ENCODE peak calls at places on chromosomes 7 and 10, in four cellular contexts. One of them, this sample, is unnamed.

GRCh38 chr7:142587578-142588191 is 161.6 kb upstream of the PRSS1 start:
- DNase-seq in BE2C: peak; percentile 19
- DNase-seq in left ventricle myocardium inferior: no peak
- DNase-seq in AG09309: peak; percentile 41
- DNase-seq in this sample: peak; percentile 54

GRCh38 chr7:50869108-50869716 is 86.5 kb upstream of the GRB10 start:
- DNase-seq in BE2C: no peak
- DNase-seq in AG09309: peak; percentile 50
- DNase-seq in left ventricle myocardium inferior: no peak
- DNase-seq in this sample: peak; percentile 57

GRCh38 chr7:138892808-138893207 is 88.4 kb downstream of the KIAA1549 start:
- DNase-seq in AG09309: no peak
- DNase-seq in left ventricle myocardium inferior: no peak
- DNase-seq in BE2C: no peak
- DNase-seq in this sample: no peak

GRCh38 chr10:1474376-1475094 is 262.8 kb downstream of the ADARB2 start:
- DNase-seq in left ventricle myocardium inferior: no peak
- DNase-seq in AG09309: no peak
- DNase-seq in BE2C: no peak
- DNase-seq in this sample: no peak

GRCh38 chr10:125054216-125054615 is 106.1 kb downstream of the CTBP2 start:
- DNase-seq in AG09309: no peak
- DNase-seq in BE2C: no peak
- DNase-seq in left ventricle myocardium inferior: no peak
- DNase-seq in this sample: no peak

GRCh38 chr10:42999385-43000020 is 77.4 kb upstream of the RET start:
- DNase-seq in AG09309: no peak
- DNase-seq in BE2C: no peak
- DNase-seq in left ventricle myocardium inferior: no peak
- DNase-seq in this sample: no peak

GRCh38 chr7:25260862-25261454 is 32.7 kb upstream of the NPVF start:
- DNase-seq in BE2C: no peak
- DNase-seq in left ventricle myocardium inferior: no peak
- DNase-seq in AG09309: peak; percentile 18
- DNase-seq in this sample: no peak

GRCh38 chr10:73262105-73262730 is 9.8 kb upstream of the MRPS16 start:
- DNase-seq in BE2C: peak; percentile 29
- DNase-seq in AG09309: peak; percentile 85
- DNase-seq in left ventricle myocardium inferior: no peak
- DNase-seq in this sample: no peak

GRCh38 chr7:138460176-138460648 is at the start of gene TRIM24:
- DNase-seq in left ventricle myocardium inferior: peak; percentile 97
- DNase-seq in BE2C: peak; percentile 98
- DNase-seq in AG09309: peak; percentile 84
- DNase-seq in this sample: no peak

GRCh38 chr7:1483536-1484505 is 20.4 kb downstream of the INTS1 start:
- DNase-seq in AG09309: no peak
- DNase-seq in left ventricle myocardium inferior: no peak
- DNase-seq in BE2C: no peak
- DNase-seq in this sample: no peak

GRCh38 chr7:20858913-20859312 is 72.2 kb upstream of the SP8 start:
- DNase-seq in BE2C: no peak
- DNase-seq in left ventricle myocardium inferior: no peak
- DNase-seq in AG09309: no peak
- DNase-seq in this sample: no peak

GRCh38 chr10:126634347-126634746 is 36.1 kb downstream of the C10orf90 start:
- DNase-seq in left ventricle myocardium inferior: no peak
- DNase-seq in BE2C: no peak
- DNase-seq in AG09309: no peak
- DNase-seq in this sample: no peak

GRCh38 chr7:143303733-143304132 is 12.2 kb upstream of the CLCN1 start:
- DNase-seq in left ventricle myocardium inferior: no peak
- DNase-seq in BE2C: no peak
- DNase-seq in AG09309: no peak
- DNase-seq in this sample: no peak

GRCh38 chr10:124088944-124089343 is 4.5 kb downstream of the CHST15 start:
- DNase-seq in left ventricle myocardium inferior: no peak
- DNase-seq in BE2C: no peak
- DNase-seq in AG09309: no peak
- DNase-seq in this sample: no peak

GRCh38 chr7:157643525-157643970 is 306.7 kb downstream of the DNAJB6 start:
- DNase-seq in AG09309: no peak
- DNase-seq in BE2C: no peak
- DNase-seq in left ventricle myocardium inferior: no peak
- DNase-seq in this sample: no peak

GRCh38 chr10:18005781-18006456 is 54.2 kb downstream of the SLC39A12 start:
- DNase-seq in AG09309: no peak
- DNase-seq in BE2C: no peak
- DNase-seq in left ventricle myocardium inferior: no peak
- DNase-seq in this sample: peak; percentile 19

GRCh38 chr10:73997479-73997805 is 474 bp upstream of the VCL start:
- DNase-seq in AG09309: no peak
- DNase-seq in left ventricle myocardium inferior: no peak
- DNase-seq in BE2C: no peak
- DNase-seq in this sample: peak; percentile 81

GRCh38 chr10:112137381-112137987 is 46.1 kb downstream of the GPAM start:
- DNase-seq in AG09309: no peak
- DNase-seq in left ventricle myocardium inferior: peak; percentile 56
- DNase-seq in BE2C: peak; percentile 79
- DNase-seq in this sample: peak; percentile 90

GRCh38 chr7:127879942-127880341 is 151.3 kb downstream of the LRRC4 start:
- DNase-seq in AG09309: no peak
- DNase-seq in left ventricle myocardium inferior: no peak
- DNase-seq in BE2C: no peak
- DNase-seq in this sample: no peak

GRCh38 chr10:3978174-3978573 is 193.2 kb upstream of the KLF6 start:
- DNase-seq in left ventricle myocardium inferior: no peak
- DNase-seq in AG09309: no peak
- DNase-seq in BE2C: no peak
- DNase-seq in this sample: no peak

GRCh38 chr10:22648547-22648961 is 65.8 kb downstream of the PIP4K2A start:
- DNase-seq in BE2C: no peak
- DNase-seq in AG09309: peak; percentile 64
- DNase-seq in left ventricle myocardium inferior: no peak
- DNase-seq in this sample: no peak

GRCh38 chr7:149468208-149468607 is 7.3 kb upstream of the ZNF777 start:
- DNase-seq in AG09309: peak; percentile 24
- DNase-seq in BE2C: no peak
- DNase-seq in left ventricle myocardium inferior: no peak
- DNase-seq in this sample: no peak

GRCh38 chr10:93435621-93436385 is 46.3 kb downstream of the MYOF start:
- DNase-seq in BE2C: no peak
- DNase-seq in left ventricle myocardium inferior: no peak
- DNase-seq in AG09309: no peak
- DNase-seq in this sample: no peak

GRCh38 chr10:93438796-93439253 is 43.3 kb downstream of the MYOF start:
- DNase-seq in BE2C: no peak
- DNase-seq in AG09309: no peak
- DNase-seq in left ventricle myocardium inferior: no peak
- DNase-seq in this sample: peak; percentile 24

GRCh38 chr10:93437000-93437945 is 44.9 kb downstream of the MYOF start:
- DNase-seq in AG09309: peak; percentile 97
- DNase-seq in left ventricle myocardium inferior: peak; percentile 69
- DNase-seq in BE2C: no peak
- DNase-seq in this sample: peak; percentile 83

GRCh38 chr10:93436577-93436976 is 45.6 kb downstream of the MYOF start:
- DNase-seq in left ventricle myocardium inferior: no peak
- DNase-seq in BE2C: no peak
- DNase-seq in AG09309: peak; percentile 92
- DNase-seq in this sample: peak; percentile 65

GRCh38 chr10:93437946-93438795 is 44.0 kb downstream of the MYOF start:
- DNase-seq in BE2C: no peak
- DNase-seq in left ventricle myocardium inferior: no peak
- DNase-seq in AG09309: no peak
- DNase-seq in this sample: no peak
- H3K4me3 ChIP-seq in BE2C: no peak overlapping the region
- H3K4me3 ChIP-seq in left ventricle myocardium inferior: peak overlapping the region; percentile 51
- H3K4me3 ChIP-seq in AG09309: no peak overlapping the region
- H3K4me3 ChIP-seq in this sample: peak overlapping the region; percentile 15

GRCh38 chr7:131186816-131187215 is 140.9 kb upstream of the MKLN1 start:
- DNase-seq in BE2C: no peak
- DNase-seq in left ventricle myocardium inferior: no peak
- DNase-seq in AG09309: no peak
- DNase-seq in this sample: peak; percentile 41
- H3K4me3 ChIP-seq in BE2C: no peak overlapping the region
- H3K4me3 ChIP-seq in left ventricle myocardium inferior: no peak overlapping the region
- H3K4me3 ChIP-seq in AG09309: no peak overlapping the region
- H3K4me3 ChIP-seq in this sample: no peak overlapping the region

DNA sequence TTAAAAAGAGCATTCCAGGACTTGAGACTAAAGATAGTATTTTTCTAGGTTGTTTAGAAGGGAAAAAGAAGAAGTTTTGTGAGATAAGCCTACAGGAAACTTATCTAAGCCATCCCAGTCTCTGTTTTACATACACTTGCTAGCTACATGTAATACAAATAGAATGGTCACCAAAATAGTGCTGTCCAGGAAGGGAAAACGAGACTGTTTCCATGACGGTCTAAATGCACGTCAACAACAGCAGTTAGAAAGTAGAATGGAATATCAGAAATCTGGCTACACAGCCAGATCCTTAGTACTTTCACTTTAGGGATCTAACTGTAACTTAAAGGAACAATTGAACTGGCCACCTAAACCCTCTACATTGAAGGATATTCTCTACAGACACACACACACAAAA is 117.6 kb downstream of the TSPAN12 start:
- DNase-seq in AG09309: no peak
- DNase-seq in left ventricle myocardium inferior: no peak
- DNase-seq in BE2C: no peak
- DNase-seq in this sample: no peak
- H3K4me3 ChIP-seq in AG09309: no peak overlapping the region
- H3K4me3 ChIP-seq in left ventricle myocardium inferior: peak overlapping the region; percentile 47
- H3K4me3 ChIP-seq in BE2C: no peak overlapping the region
- H3K4me3 ChIP-seq in this sample: no peak overlapping the region

GRCh38 chr7:35647171-35647574 is 47.8 kb downstream of the HERPUD2 start:
- DNase-seq in left ventricle myocardium inferior: no peak
- DNase-seq in AG09309: no peak
- DNase-seq in BE2C: no peak
- DNase-seq in this sample: peak; percentile 63
- H3K4me3 ChIP-seq in left ventricle myocardium inferior: peak overlapping the region; percentile 35
- H3K4me3 ChIP-seq in AG09309: no peak overlapping the region
- H3K4me3 ChIP-seq in BE2C: no peak overlapping the region
- H3K4me3 ChIP-seq in this sample: no peak overlapping the region

DNA sequence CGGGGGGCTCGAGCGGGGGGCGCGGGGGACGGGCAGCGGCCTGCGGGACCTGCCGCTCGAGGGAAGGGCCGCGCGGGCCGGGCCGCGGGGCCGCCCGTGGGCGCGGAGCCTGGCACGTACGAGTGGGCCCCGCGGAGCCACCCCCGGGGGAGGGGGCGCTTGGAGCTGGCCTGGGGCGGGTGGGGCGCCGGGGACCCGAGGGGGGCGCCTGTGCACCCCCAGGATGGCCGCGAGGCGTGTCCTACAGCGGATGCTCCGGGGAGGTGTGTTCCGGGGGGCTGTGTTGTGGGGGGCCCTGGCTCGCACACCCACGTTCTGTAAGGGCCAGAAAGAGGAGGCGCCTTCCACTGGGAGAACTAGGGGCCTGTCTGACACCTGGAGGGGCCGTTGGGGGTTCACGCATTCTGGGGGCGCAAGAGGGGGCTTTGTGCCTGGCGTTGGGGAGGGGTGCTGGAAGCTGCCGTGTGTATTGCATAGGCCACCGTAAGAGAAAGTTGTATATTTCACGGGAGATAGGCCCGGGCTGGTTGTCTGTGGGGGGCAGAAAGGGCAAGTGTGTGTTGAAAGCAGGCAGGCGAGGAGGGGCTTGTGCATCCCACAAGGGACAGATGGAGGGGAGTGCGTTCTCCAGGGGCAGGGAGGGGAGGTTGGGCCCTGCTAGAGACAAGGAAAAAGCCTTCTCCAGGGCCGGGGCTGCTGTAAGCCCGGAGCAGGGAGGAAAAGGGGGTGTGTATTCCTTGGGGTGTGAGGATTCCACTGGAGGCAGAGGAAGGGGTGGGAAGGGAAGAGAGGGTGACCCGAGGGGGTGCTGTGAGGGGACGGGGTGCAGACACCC is 689 bp downstream of the VPS37D start:
- DNase-seq in BE2C: no peak
- DNase-seq in AG09309: no peak
- DNase-seq in left ventricle myocardium inferior: no peak
- DNase-seq in this sample: no peak
- H3K4me3 ChIP-seq in BE2C: peak overlapping the region; percentile 49
- H3K4me3 ChIP-seq in AG09309: peak overlapping the region; percentile 82
- H3K4me3 ChIP-seq in left ventricle myocardium inferior: peak overlapping the region; percentile 73
- H3K4me3 ChIP-seq in this sample: peak overlapping the region; percentile 72

GRCh38 chr7:47360301-47360900 is 221.5 kb downstream of the TNS3 start:
- DNase-seq in BE2C: no peak
- DNase-seq in left ventricle myocardium inferior: no peak
- DNase-seq in AG09309: no peak
- DNase-seq in this sample: no peak
- H3K4me3 ChIP-seq in BE2C: no peak overlapping the region
- H3K4me3 ChIP-seq in left ventricle myocardium inferior: no peak overlapping the region
- H3K4me3 ChIP-seq in AG09309: no peak overlapping the region
- H3K4me3 ChIP-seq in this sample: no peak overlapping the region

GRCh38 chr7:147570390-147570789 is 1020.2 kb upstream of the C7orf33 start:
- DNase-seq in left ventricle myocardium inferior: no peak
- DNase-seq in AG09309: no peak
- DNase-seq in BE2C: no peak
- DNase-seq in this sample: no peak
- H3K4me3 ChIP-seq in left ventricle myocardium inferior: no peak overlapping the region
- H3K4me3 ChIP-seq in AG09309: no peak overlapping the region
- H3K4me3 ChIP-seq in BE2C: no peak overlapping the region
- H3K4me3 ChIP-seq in this sample: no peak overlapping the region